ENCODE peak calls at places on chromosomes 5 and 9, in four cellular contexts. W, M, D and I are unnamed samples.

GRCh38 chr9:121282309-121283071 is 14.5 kb downstream of the GSN start:
- DNase-seq in M (peak; percentile 50), W (peak; percentile 89), D (no peak), I (no peak)

GRCh38 chr5:74232281-74232680 is 408.2 kb downstream of the ENC1 start:
- DNase-seq in W (no peak), D (peak; percentile 35), M (no peak), I (no peak)

GRCh38 chr5:91281409-91281808 is 101.7 kb downstream of the ARRDC3 start:
- DNase-seq in D (no peak), W (no peak), M (no peak), I (no peak)

GRCh38 chr9:92100237-92100911 is 14.8 kb downstream of the SPTLC1 start:
- DNase-seq in W (no peak), D (no peak), M (no peak), I (no peak)

GRCh38 chr5:125054106-125054505 is 307.7 kb upstream of the ZNF608 start:
- DNase-seq in D (no peak), W (no peak), M (no peak), I (no peak)

GRCh38 chr5:151483176-151483575 is 35.8 kb downstream of the SLC36A1 start:
- DNase-seq in D (peak; percentile 39), W (no peak), M (no peak), I (no peak)

GRCh38 chr9:110179734-110180133 is 28.2 kb downstream of the C9orf152 start:
- DNase-seq in W (no peak), D (no peak), M (no peak), I (no peak)

GRCh38 chr5:31962928-31963327 is 211.2 kb downstream of the GOLPH3 start:
- DNase-seq in D (no peak), M (no peak), W (no peak), I (no peak)

GRCh38 chr9:116452227-116452626 is 234.9 kb upstream of the TRIM32 start:
- DNase-seq in W (no peak), M (no peak), D (no peak), I (no peak)

GRCh38 chr9:111271481-111272080 is 58.4 kb downstream of the OR2K2 start:
- DNase-seq in D (no peak), M (no peak), W (no peak), I (no peak)

GRCh38 chr9:83234541-83234940 is 171.6 kb upstream of the RASEF start:
- DNase-seq in M (no peak), W (no peak), D (no peak), I (no peak)

GRCh38 chr5:4514067-4514648 is 626.0 kb upstream of the ADAMTS16 start:
- DNase-seq in D (no peak), M (no peak), W (no peak), I (no peak)

GRCh38 chr5:142202282-142202681 is 93.7 kb downstream of the NDFIP1 start:
- DNase-seq in W (no peak), M (no peak), D (no peak), I (no peak)

GRCh38 chr5:138979684-138980275 is 104.6 kb upstream of the LRRTM2 start:
- DNase-seq in M (no peak), W (peak; percentile 13), D (no peak), I (no peak)

GRCh38 chr5:72383280-72384205 is 63.4 kb downstream of the PTCD2 start:
- DNase-seq in W (no peak), D (no peak), M (no peak), I (no peak)

GRCh38 chr5:154611341-154611767 is 133.3 kb upstream of the HAND1 start:
- DNase-seq in D (peak; percentile 45), M (peak; percentile 16), W (no peak), I (no peak)

GRCh38 chr9:21684231-21684630 is 118.2 kb upstream of the MTAP start:
- DNase-seq in M (no peak), W (no peak), D (no peak), I (no peak)

GRCh38 chr9:134965851-134966250 is 48.1 kb upstream of the FCN1 start:
- DNase-seq in M (no peak), W (no peak), D (no peak), I (no peak)

GRCh38 chr5:165616550-165617430 is 2111.4 kb downstream of the MAT2B start:
- DNase-seq in M (no peak), D (peak; percentile 25), W (no peak), I (no peak)

GRCh38 chr5:147822686-147823491 is 8.6 kb downstream of the SPINK1 start:
- DNase-seq in M (peak; percentile 56), D (peak; percentile 73), W (no peak), I (peak; percentile 51)

GRCh38 chr5:88786217-88786560 is 96.8 kb downstream of the MEF2C start:
- DNase-seq in W (no peak), M (no peak), D (no peak), I (no peak)
- H3K4me3 ChIP-seq in W (no peak overlapping the region), M (no peak overlapping the region), D (no peak overlapping the region), I (no peak overlapping the region)

DNA sequence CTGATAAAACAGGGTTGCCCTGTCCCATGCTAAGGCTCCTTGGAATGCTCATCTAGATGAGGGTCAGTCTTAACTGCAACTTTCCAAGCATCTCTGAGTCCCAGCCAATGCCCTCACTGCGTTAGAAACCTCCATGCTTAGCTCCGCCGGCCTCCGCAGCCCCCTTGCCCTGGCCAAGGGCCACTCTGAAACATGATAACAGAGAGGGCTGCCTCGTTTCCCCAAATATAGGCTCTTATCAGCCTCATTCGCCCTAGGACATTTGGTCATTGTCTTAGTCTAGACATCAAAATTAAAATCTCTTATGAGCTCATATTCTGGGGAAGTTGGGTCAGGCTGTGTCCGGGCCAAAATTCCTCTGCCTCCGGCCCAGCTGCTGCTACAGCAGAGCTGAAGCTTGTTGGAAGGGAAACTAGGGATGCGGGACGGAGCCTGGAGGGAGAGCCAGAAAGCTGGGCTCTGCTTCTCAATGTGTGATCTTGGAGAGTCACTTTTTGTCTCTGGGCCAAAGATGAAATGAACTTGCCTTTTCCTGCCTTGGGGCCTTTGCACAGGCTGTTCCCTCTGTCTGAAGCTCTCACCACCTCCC is 191.2 kb downstream of the RGS3 start:
- DNase-seq in D (no peak), W (peak; percentile 89), M (peak; percentile 36), I (no peak)
- H3K27ac ChIP-seq in D (no peak overlapping the region), W (peak overlapping the region; percentile 79), M (no peak overlapping the region), I (peak overlapping the region; percentile 29)

GRCh38 chr9:72807765-72808445 is 144.9 kb downstream of the ALDH1A1 start:
- DNase-seq in D (no peak), W (no peak), M (no peak), I (no peak)
- TF ChIP-seq CTCF in D (peak; percentile 40), W (no peak), M (no peak), I (no peak)

GRCh38 chr9:112487799-112488345 is 1.2 kb downstream of the KIAA1958 start:
- DNase-seq in D (peak; percentile 31), M (no peak), W (no peak), I (no peak)

GRCh38 chr9:112489039-112489546 is 2.5 kb downstream of the KIAA1958 start:
- DNase-seq in D (peak; percentile 42), W (no peak), M (no peak), I (no peak)

GRCh38 chr9:112487008-112487798 is 576 bp downstream of the KIAA1958 start:
- DNase-seq in W (no peak), D (peak; percentile 87), M (peak; percentile 64), I (peak; percentile 77)

GRCh38 chr9:112486221-112487007 is at the start of gene KIAA1958:
- DNase-seq in W (peak; percentile 69), D (peak; percentile 95), M (peak; percentile 90), I (peak; percentile 92)

DNA sequence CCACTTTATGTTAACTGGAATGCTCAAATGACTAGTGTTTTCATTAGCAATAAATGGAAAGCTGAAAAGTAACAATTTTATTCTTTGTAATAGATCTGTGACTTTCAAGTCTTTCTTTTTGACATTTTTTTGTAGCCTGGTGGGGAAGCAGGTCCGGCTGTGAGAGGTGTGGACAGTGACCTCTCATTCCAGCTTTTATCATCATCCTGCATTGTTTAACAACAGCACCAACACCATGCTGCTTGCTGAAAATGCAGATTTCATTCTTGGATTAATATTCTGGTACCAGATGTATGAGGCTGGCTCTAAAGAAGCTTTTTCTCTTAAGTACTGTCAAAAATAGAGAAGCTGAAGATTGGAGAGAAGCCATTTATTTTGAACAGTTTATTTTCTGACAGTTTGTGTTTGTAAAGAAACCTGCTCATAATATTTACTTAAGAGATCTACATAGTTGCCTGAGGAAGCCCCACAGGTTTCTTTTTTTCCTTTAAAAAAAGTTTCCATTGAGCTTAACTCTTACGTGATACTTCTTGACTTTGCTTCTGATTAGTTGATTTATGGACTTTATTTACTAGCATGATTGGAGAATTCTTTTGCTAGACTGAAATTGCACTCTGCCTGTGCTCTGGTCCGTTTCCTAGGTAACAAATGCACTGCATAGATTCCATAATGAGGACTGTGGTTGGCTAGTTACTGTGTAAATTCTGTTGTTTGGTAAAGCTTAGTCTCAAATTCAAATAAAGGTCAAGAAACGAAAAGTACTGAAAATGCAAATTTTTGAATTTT is 3.4 kb downstream of the KIAA1958 start:
- DNase-seq in M (no peak), D (peak; percentile 33), W (no peak), I (no peak)
- H3K4me3 ChIP-seq in M (no peak overlapping the region), D (peak overlapping the region; percentile 99), W (no peak overlapping the region), I (no peak overlapping the region)

GRCh38 chr9:35232867-35233544 is 71.2 kb downstream of the UNC13B start:
- DNase-seq in M (no peak), W (no peak), D (no peak), I (no peak)

GRCh38 chr9:35237303-35237702 is 75.5 kb downstream of the UNC13B start:
- DNase-seq in D (no peak), M (no peak), W (no peak), I (no peak)

DNA sequence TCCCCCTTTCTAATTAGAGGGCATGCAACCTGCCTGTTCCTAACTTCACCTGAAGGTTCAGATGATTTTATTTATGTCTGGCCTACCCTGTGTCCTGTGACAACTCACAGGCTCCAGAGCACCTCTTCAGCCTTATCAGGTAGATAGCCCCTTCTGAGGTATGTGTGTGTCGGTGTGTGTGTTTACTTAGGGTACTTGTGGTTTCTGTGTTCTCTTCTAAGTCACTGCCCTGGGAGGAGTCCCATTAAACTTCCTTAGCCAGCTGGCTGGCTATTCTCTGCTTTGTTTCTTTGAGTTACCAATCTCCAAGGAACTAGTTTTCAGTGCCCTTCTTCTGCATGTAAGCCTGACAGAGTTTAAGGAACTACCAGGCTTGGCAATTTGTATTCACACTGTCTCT is 74.9 kb downstream of the UNC13B start:
- DNase-seq in W (no peak), M (no peak), D (no peak), I (no peak)
- H3K27ac ChIP-seq in W (no peak overlapping the region), M (no peak overlapping the region), D (no peak overlapping the region), I (no peak overlapping the region)

DNA sequence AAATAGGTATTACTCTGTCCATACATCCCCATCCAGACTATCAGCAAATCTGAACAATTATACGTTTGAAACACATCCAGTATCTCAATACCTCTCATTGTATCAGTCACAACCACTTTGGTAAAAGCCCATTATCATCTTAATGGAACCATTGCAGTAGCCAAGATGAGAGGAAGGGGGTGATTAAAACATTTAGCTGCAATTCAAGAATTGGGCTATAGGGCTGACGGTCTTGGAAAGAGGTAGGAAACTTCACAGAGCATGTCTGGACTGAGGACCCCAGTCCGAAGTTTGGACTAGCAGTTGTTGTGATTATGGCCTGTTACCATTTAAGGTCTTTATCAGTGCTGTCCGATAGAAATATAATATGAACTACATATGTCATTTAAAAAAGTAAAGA is 8.6 kb downstream of the SLC12A2 start:
- DNase-seq in W (no peak), D (no peak), M (no peak), I (no peak)
- TF ChIP-seq CTCF in W (no peak), D (no peak), M (no peak), I (no peak)

GRCh38 chr5:106675674-106676073 is 995.1 kb downstream of the EFNA5 start:
- DNase-seq in W (no peak), M (no peak), D (no peak), I (no peak)

GRCh38 chr5:106677057-106677456 is 993.7 kb downstream of the EFNA5 start:
- DNase-seq in W (no peak), M (no peak), D (no peak), I (no peak)

GRCh38 chr5:106680330-106680729 is 990.4 kb downstream of the EFNA5 start:
- DNase-seq in D (no peak), M (no peak), W (no peak), I (no peak)
- H3K4me3 ChIP-seq in D (no peak overlapping the region), M (no peak overlapping the region), W (no peak overlapping the region), I (no peak overlapping the region)